ENCODE peak calls at places on chromosome 12, in five cellular contexts. W is colonic mucosa, C is A549, A is breast epithelium, M is endodermal cell. J is an unnamed sample.
A peak's percentile ranks its signal among the peaks of the same experiment; 100 is the strongest.

GRCh38 chr12:78185109-78185508 is 354.4 kb downstream of the NAV3 start:
- DNase-seq in A (no peak), C (no peak), M (no peak), W (no peak), J (no peak)

GRCh38 chr12:50162225-50162624 is 4.9 kb downstream of the CERS5 start:
- DNase-seq in M (no peak), A (no peak), C (no peak), W (no peak), J (no peak)

GRCh38 chr12:109578330-109578927 is 4.8 kb downstream of the MVK start:
- DNase-seq in M (no peak), A (no peak), C (no peak), W (no peak), J (no peak)

GRCh38 chr12:98741229-98741614 is 96.1 kb downstream of the APAF1 start:
- DNase-seq in M (no peak), C (no peak), W (no peak), A (no peak), J (no peak)

GRCh38 chr12:100024974-100025555 is 40.3 kb upstream of the ANKS1B start:
- DNase-seq in M (no peak), A (no peak), C (no peak), W (no peak), J (no peak)

GRCh38 chr12:42143401-42144173 is 1.1 kb downstream of the GXYLT1 start:
- DNase-seq in M (peak; percentile 48), W (no peak), C (peak; percentile 55), A (no peak), J (no peak)

GRCh38 chr12:11727133-11727664 is 77.7 kb downstream of the ETV6 start:
- DNase-seq in M (no peak), A (no peak), W (no peak), C (no peak), J (no peak)

GRCh38 chr12:28443337-28443736 is 253.1 kb downstream of the CCDC91 start:
- DNase-seq in A (no peak), W (no peak), M (no peak), C (no peak), J (no peak)

GRCh38 chr12:6224550-6224949 is 24.4 kb downstream of the CD9 start:
- DNase-seq in M (no peak), W (no peak), C (no peak), A (no peak), J (no peak)

GRCh38 chr12:97758102-97758501 is 295.5 kb downstream of the RMST start:
- DNase-seq in A (peak; percentile 49), C (no peak), M (no peak), W (no peak), J (no peak)

GRCh38 chr12:32290411-32290810 is 108.9 kb upstream of the FGD4 start:
- DNase-seq in W (no peak), M (no peak), C (peak; percentile 73), A (no peak), J (no peak)

GRCh38 chr12:1619599-1619998 is 9.4 kb upstream of the WNT5B start:
- DNase-seq in C (no peak), M (no peak), A (no peak), W (no peak), J (no peak)

GRCh38 chr12:117068492-117068891 is 30.7 kb downstream of the TESC start:
- DNase-seq in C (no peak), A (no peak), M (no peak), W (no peak), J (no peak)

GRCh38 chr12:6211421-6211869 is 11.2 kb downstream of the CD9 start:
- DNase-seq in C (no peak), W (no peak), A (no peak), M (no peak), J (peak; percentile 83)

GRCh38 chr12:19461986-19462385 is 22.7 kb downstream of the AEBP2 start:
- DNase-seq in M (no peak), C (no peak), W (no peak), A (no peak), J (no peak)

GRCh38 chr12:120067901-120068300 is 48.7 kb downstream of the RAB35 start:
- DNase-seq in C (no peak), A (no peak), W (no peak), M (no peak), J (no peak)

GRCh38 chr12:120071493-120072020 is 45.0 kb downstream of the RAB35 start:
- DNase-seq in W (no peak), A (no peak), M (peak; percentile 29), C (no peak), J (no peak)

GRCh38 chr12:120067084-120067869 is 49.3 kb downstream of the RAB35 start:
- DNase-seq in C (no peak), W (no peak), M (no peak), A (no peak), J (no peak)

GRCh38 chr12:120066341-120066740 is 50.2 kb downstream of the RAB35 start:
- DNase-seq in A (no peak), C (no peak), M (no peak), W (no peak), J (no peak)

GRCh38 chr12:120069278-120069677 is 47.3 kb downstream of the RAB35 start:
- DNase-seq in A (no peak), M (no peak), C (no peak), W (no peak), J (no peak)
- H3K4me3 ChIP-seq in A (no peak overlapping the region), M (no peak overlapping the region), C (no peak overlapping the region), W (no peak overlapping the region), J (no peak overlapping the region)

DNA sequence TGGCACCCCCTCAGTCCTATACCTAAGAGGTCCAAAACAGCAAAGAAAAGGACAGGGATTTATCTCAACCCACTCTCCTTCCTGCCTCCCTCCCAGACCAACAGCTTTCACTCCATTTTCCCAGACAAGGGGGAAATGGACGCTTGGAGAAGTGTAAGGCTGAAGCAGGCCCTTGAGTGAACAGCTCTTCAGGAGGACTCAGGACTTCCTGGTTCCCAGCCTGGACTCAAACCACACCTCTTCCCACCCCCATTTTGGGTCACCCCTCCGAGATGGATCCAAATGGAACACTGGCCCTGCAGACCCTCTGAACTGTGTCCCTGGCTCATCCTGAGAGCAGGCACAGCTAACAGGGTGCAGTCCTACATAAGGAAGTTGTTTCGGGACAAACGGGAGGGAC is 2.7 kb downstream of the KMT2D start:
- DNase-seq in C (no peak), W (peak; percentile 42), A (no peak), M (no peak), J (no peak)
- H3K27ac ChIP-seq in C (peak overlapping the region; percentile 6), W (peak overlapping the region; percentile 94), A (peak overlapping the region; percentile 88), M (no peak overlapping the region), J (no peak overlapping the region)

GRCh38 chr12:68538722-68539614 is 71.7 kb upstream of the RAP1B start:
- DNase-seq in A (peak; percentile 30), M (peak; percentile 84), W (peak; percentile 24), C (no peak), J (no peak)
- H3K4me3 ChIP-seq in A (peak overlapping the region; percentile 37), M (peak overlapping the region; percentile 30), W (no peak overlapping the region), C (no peak overlapping the region), J (no peak overlapping the region)

GRCh38 chr12:92142251-92142896 is 3.3 kb downstream of the BTG1 start:
- DNase-seq in W (no peak), M (no peak), A (no peak), C (no peak), J (no peak)

GRCh38 chr12:92143280-92143679 is 2.4 kb downstream of the BTG1 start:
- DNase-seq in A (no peak), M (peak; percentile 28), W (no peak), C (no peak), J (no peak)

GRCh38 chr12:92140919-92141536 is 4.6 kb downstream of the BTG1 start:
- DNase-seq in A (no peak), C (no peak), W (no peak), M (no peak), J (no peak)

GRCh38 chr12:92139634-92140555 is 5.8 kb downstream of the BTG1 start:
- DNase-seq in C (no peak), A (no peak), M (no peak), W (no peak), J (no peak)

DNA sequence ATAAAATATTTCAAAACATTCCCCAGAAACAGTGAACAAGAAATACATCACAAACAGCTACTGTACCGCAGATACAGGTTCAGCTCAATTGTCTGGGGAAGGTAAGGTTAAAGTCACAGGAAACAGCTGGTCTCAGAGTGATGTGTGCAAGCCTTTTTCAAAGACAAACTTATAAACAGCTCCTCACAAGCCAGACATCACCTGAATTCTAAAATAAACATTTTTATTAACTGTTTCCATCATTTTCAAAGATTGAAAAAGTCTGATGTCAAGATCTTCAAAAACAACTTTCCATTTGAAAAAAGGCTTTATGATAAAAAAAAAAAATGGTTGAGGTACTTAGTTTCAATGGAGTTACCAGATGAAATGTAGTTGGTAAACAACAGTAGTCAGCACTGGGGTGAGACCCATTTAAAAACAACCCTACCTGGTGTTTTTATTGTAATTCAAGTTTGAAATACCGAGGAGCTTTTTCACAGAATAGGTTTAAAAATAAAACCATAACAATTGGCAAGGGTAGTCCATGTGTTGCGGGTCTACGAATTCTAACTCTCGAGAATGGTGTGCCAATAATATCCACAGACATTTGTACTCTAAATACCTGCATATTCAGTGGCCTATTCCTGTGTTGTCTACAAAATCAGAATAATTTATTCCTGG is 3.9 kb downstream of the BTG1 start:
- DNase-seq in C (no peak), A (no peak), W (no peak), M (no peak), J (no peak)
- H3K27ac ChIP-seq in C (peak overlapping the region; percentile 92), A (peak overlapping the region; percentile 99), W (peak overlapping the region; percentile 99), M (no peak overlapping the region), J (no peak overlapping the region)

GRCh38 chr12:70469221-70469820 is 103.2 kb downstream of the KCNMB4 start:
- DNase-seq in W (no peak), M (no peak), A (no peak), C (no peak), J (no peak)
- H3K4me3 ChIP-seq in W (no peak overlapping the region), M (no peak overlapping the region), A (no peak overlapping the region), C (no peak overlapping the region), J (no peak overlapping the region)

DNA sequence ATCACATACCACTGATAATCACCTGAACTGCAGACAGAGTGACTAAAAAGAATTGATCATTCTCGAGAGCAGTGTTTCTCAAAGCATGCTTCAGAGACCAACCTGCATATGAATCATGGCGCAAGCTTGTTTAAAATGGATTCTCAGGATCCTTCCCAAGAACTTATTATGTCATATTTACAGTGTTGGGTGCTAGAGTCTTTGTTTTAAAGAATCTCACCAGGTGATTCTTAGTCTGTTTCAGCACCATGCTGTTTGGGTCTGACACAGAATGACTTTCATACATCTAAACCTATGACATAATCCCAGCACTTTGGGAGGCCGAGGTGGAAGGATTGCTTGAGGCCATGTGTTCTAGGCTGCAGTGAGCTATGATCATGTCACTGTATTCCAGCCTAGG is 31.3 kb upstream of the SSPN start:
- DNase-seq in C (no peak), M (no peak), W (no peak), A (no peak), J (no peak)
- H3K27ac ChIP-seq in C (no peak overlapping the region), M (no peak overlapping the region), W (no peak overlapping the region), A (no peak overlapping the region), J (no peak overlapping the region)

DNA sequence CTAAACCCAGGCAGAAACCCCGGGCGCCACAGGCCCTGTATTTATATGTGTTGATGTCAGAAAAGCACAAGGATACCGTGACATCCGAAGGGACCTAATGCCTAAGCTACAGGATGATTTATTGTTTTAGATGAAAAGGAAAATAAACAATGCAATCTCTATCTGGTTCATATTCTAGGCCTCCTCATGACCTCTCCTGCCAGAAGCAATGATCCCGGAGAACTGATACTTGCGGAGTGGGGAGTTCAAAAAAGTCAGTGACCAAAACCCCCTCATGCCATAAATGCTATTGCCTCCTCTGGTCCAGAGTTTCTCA is 849 bp upstream of the CSRP2 start:
- DNase-seq in C (no peak), A (no peak), W (no peak), M (no peak), J (no peak)
- H3K4me3 ChIP-seq in C (peak overlapping the region; percentile 56), A (peak overlapping the region; percentile 66), W (peak overlapping the region; percentile 66), M (peak overlapping the region; percentile 90), J (peak overlapping the region; percentile 76)